ENCODE peak calls at places on chromosomes 1 and 21, in four cellular contexts. Y, H, B and J are unnamed samples.

GRCh38 chr21:35395728-35396127 is 346.6 kb upstream of the RUNX1 start:
- DNase-seq in Y (peak), H (no peak), B (no peak), J (no peak)

GRCh38 chr1:58858344-58858673 is 74.5 kb upstream of the JUN start:
- DNase-seq in Y (peak), H (no peak), B (no peak), J (no peak)

GRCh38 chr1:3119748-3120524 is 50.9 kb downstream of the PRDM16 start:
- DNase-seq in Y (no peak), H (no peak), B (no peak), J (no peak)

GRCh38 chr1:66374148-66374547 is 159.8 kb upstream of the SGIP1 start:
- DNase-seq in Y (no peak), H (no peak), B (no peak), J (no peak)

GRCh38 chr21:15562748-15563147 is 167.0 kb upstream of the USP25 start:
- DNase-seq in Y (no peak), H (no peak), B (no peak), J (no peak)

GRCh38 chr1:166164995-166165660 is 1.7 kb downstream of the FAM78B start:
- DNase-seq in Y (peak), H (no peak), B (no peak), J (no peak)

GRCh38 chr1:93766451-93766850 is 84.8 kb upstream of the BCAR3 start:
- DNase-seq in Y (no peak), H (no peak), B (no peak), J (no peak)

GRCh38 chr1:78839704-78840277 is 166.7 kb downstream of the ADGRL4 start:
- DNase-seq in Y (peak), H (no peak), B (no peak), J (no peak)

GRCh38 chr1:53627031-53627430 is 111.9 kb downstream of the GLIS1 start:
- DNase-seq in Y (no peak), H (no peak), B (no peak), J (no peak)

GRCh38 chr21:29342394-29342957 is 43.8 kb downstream of the BACH1 start:
- DNase-seq in Y (peak), H (no peak), B (peak), J (peak)

GRCh38 chr1:75615664-75616435 is 4.9 kb upstream of the SLC44A5 start:
- DNase-seq in Y (peak), H (no peak), B (no peak), J (no peak)

GRCh38 chr1:110210604-110211502 is 739 bp downstream of the KCNC4 start:
- DNase-seq in Y (peak), H (no peak), B (no peak), J (no peak)

GRCh38 chr1:67935560-67935959 is 102.3 kb upstream of the GNG12 start:
- DNase-seq in Y (no peak), H (no peak), B (no peak), J (no peak)

GRCh38 chr1:230459463-230459862 is 33.3 kb upstream of the PGBD5 start:
- DNase-seq in Y (peak), H (no peak), B (peak), J (no peak)

GRCh38 chr1:65039066-65039465 is 72.7 kb upstream of the JAK1 start:
- DNase-seq in Y (no peak), H (no peak), B (no peak), J (no peak)

GRCh38 chr1:168879906-168880734 is 151.1 kb upstream of the DPT start:
- DNase-seq in Y (peak), H (no peak), B (peak), J (no peak)